ENCODE peak calls at places on chromosomes 1 and 21, in ten cellular contexts. U is upper lobe of left lung, Z is esophagus muscularis mucosa, C is stomach, T is SK-N-SH, D is tibial nerve, E is transverse colon, J is sigmoid colon, P is K562, Y is HepG2. G is an unnamed sample.
A peak's percentile ranks its signal among the peaks of the same experiment; 100 is the strongest.

GRCh38 chr1:53826367-53826766 is 11.7 kb downstream of the NDC1 start:
- DNase-seq in C (no peak), J (no peak), E (no peak), Y (no peak), D (no peak), Z (no peak), P (no peak), U (no peak), T (no peak), G (no peak)

GRCh38 chr1:218421531-218421930 is 76.4 kb downstream of the TGFB2 start:
- DNase-seq in C (no peak), J (no peak), P (no peak), U (no peak), Z (no peak), Y (no peak), T (no peak), D (no peak), E (no peak), G (no peak)

GRCh38 chr21:14120091-14120734 is 90.5 kb downstream of the LIPI start:
- DNase-seq in Y (peak; percentile 11), Z (no peak), U (peak; percentile 11), P (peak; percentile 43), D (peak; percentile 13), J (no peak), C (peak; percentile 53), T (peak; percentile 25), E (peak; percentile 57), G (no peak)

GRCh38 chr1:165073402-165074007 is 283.0 kb downstream of the LMX1A start:
- DNase-seq in T (peak; percentile 47), E (no peak), Z (no peak), U (no peak), D (no peak), J (no peak), Y (peak; percentile 43), C (no peak), P (peak; percentile 49), G (no peak)

GRCh38 chr1:40620586-40620985 is 44.9 kb downstream of the RIMS3 start:
- DNase-seq in E (no peak), Z (peak; percentile 57), P (no peak), Y (no peak), D (no peak), J (no peak), T (no peak), U (no peak), C (no peak), G (no peak)

GRCh38 chr1:153119491-153119971 is 6.2 kb upstream of the SPRR2F start:
- DNase-seq in T (no peak), U (no peak), C (peak; percentile 35), J (no peak), D (no peak), E (no peak), Z (no peak), P (peak; percentile 28), Y (no peak), G (no peak)

GRCh38 chr21:41596241-41596925 is 88.4 kb upstream of the TMPRSS2 start:
- DNase-seq in P (no peak), E (no peak), Z (no peak), Y (no peak), T (no peak), J (no peak), U (no peak), D (no peak), C (peak; percentile 24), G (peak; percentile 18)

GRCh38 chr1:205285391-205286101 is 36.0 kb downstream of the NUAK2 start:
- DNase-seq in D (no peak), J (no peak), C (no peak), U (no peak), T (no peak), E (peak; percentile 54), Z (no peak), P (no peak), Y (no peak), G (no peak)

GRCh38 chr1:116161877-116162390 is 50.7 kb downstream of the MAB21L3 start:
- DNase-seq in P (no peak), Z (peak; percentile 60), U (no peak), E (no peak), Y (no peak), C (no peak), J (no peak), D (no peak), T (no peak), G (no peak)

DNA sequence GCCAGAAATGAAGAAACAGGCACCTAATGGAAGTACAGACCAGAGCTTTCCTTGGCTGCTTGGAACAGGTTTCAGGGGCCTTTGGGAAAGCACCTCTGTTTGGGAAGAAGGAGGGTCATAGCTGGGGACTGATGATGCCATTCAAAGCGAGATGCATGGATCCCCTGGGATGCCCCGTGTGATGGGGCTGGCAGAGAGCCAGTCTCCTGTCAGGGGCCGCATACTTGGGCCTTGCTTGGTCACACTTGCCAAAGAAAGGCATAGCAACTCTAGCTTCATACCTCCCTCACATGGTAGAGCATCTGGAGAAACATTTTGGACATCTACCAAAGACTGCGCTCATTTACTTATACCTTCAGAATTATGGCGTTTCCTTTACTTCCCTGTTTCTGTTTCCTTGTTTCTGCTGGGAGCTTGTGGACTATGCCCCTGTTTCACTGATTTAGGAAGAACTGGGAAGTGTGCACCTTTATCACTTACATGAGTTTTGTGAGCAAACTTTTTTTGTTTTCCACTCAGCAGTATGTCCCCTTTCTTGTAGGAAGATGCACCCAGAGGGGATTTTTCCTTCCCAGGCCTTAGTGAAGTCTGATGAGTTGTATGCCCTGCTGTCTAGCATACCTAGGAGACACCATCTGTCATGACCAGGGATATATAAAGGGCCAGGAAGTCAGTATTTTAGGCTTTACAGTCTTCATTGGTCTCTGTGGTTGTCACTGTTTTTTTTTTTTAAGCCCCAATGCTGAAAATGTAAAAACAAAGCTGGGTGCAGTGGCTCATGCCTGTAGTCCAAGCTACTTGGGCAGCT is 19.8 kb upstream of the ST3GAL3 start:
- DNase-seq in P (no peak), U (no peak), T (no peak), J (no peak), D (no peak), Y (no peak), C (no peak), Z (no peak), E (peak; percentile 15), G (no peak)
- H3K36me3 ChIP-seq in P (peaks cover 90% of the 10 kb centered on the region), U (peaks cover 76% of the 10 kb centered on the region), T (peaks cover 82% of the 10 kb centered on the region), J (peaks cover 76% of the 10 kb centered on the region), D (peaks cover 59% of the 10 kb centered on the region), Y (peaks cover 67% of the 10 kb centered on the region), C (peaks cover 98% of the 10 kb centered on the region), Z (peaks cover 100% of the 10 kb centered on the region), E (peaks cover 88% of the 10 kb centered on the region), G (peaks cover 100% of the 10 kb centered on the region)

DNA sequence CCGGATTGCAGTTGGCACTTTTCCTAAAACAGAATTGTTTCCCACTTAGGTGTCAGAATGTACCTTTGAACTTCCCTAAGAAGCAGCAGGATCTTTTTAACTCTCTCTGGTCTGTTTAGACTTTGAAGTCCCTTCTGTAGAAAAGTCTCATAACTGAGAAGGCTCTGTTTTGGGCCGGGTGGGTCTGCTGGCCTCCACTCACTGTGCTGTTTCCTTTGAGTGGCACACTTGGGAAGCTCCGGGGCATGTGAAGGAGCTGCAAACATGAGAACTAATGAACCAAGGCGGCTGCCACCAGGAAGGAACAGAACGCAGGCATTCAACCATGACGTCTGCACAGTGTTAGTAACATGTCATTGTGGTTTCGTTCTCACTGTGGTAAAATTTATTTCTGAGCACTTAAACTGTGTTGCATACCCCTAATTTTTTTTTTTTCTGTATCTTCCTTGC is 19.5 kb upstream of the NCMAP start:
- DNase-seq in C (peak; percentile 51), P (no peak), T (peak; percentile 23), U (no peak), Z (no peak), J (no peak), Y (peak; percentile 35), E (peak; percentile 75), D (no peak), G (no peak)
- TF ChIP-seq EP300 in C (no peak), P (no peak), T (no peak), U (no peak), Z (no peak), J (no peak), Y (no peak), E (no peak), D (no peak), G (no peak)

DNA sequence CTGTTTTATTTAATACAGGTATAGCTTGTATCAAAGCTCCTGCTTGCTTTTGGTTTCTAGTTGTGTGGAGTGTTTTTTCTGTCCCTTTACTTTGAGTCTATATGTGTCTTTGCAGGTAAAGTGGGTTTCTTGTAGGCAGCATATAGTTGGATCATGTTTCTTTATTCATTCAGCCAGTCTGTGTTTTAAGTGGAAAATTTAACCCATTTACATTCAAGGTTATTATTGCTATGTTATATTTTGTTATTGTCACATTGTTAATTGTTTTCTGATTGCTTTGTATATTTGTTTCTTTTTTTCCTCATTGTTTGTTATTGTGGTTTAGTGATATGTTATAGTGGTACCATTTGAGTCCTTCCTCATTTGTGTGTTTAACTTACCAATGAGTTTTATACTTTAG is 26.7 kb downstream of the CLDN19 start:
- DNase-seq in E (no peak), T (no peak), D (no peak), P (no peak), Y (no peak), J (no peak), U (no peak), C (no peak), Z (no peak), G (no peak)
- H3K36me3 ChIP-seq in E (peaks cover 19% of the 10 kb centered on the region), T (peaks cover 4% of the 10 kb centered on the region), D (no peaks in the 10 kb centered on the region), P (peaks cover 53% of the 10 kb centered on the region), Y (peaks cover 1% of the 10 kb centered on the region), J (peaks cover 4% of the 10 kb centered on the region), U (no peaks in the 10 kb centered on the region), C (no peaks in the 10 kb centered on the region), Z (peaks cover 42% of the 10 kb centered on the region), G (peaks cover 13% of the 10 kb centered on the region)

GRCh38 chr1:155061381-155062150 is 2.0 kb upstream of the EFNA4 start:
- DNase-seq in Z (peak; percentile 97), D (peak; percentile 96), E (peak; percentile 95), Y (peak; percentile 75), T (peak; percentile 88), C (peak; percentile 91), P (peak; percentile 88), J (peak; percentile 90), U (peak; percentile 82), G (peak; percentile 91)
- TF ChIP-seq EP300 in Z (no peak), D (no peak), E (no peak), Y (no peak), T (no peak), C (no peak), P (no peak), J (no peak), U (no peak), G (no peak)

DNA sequence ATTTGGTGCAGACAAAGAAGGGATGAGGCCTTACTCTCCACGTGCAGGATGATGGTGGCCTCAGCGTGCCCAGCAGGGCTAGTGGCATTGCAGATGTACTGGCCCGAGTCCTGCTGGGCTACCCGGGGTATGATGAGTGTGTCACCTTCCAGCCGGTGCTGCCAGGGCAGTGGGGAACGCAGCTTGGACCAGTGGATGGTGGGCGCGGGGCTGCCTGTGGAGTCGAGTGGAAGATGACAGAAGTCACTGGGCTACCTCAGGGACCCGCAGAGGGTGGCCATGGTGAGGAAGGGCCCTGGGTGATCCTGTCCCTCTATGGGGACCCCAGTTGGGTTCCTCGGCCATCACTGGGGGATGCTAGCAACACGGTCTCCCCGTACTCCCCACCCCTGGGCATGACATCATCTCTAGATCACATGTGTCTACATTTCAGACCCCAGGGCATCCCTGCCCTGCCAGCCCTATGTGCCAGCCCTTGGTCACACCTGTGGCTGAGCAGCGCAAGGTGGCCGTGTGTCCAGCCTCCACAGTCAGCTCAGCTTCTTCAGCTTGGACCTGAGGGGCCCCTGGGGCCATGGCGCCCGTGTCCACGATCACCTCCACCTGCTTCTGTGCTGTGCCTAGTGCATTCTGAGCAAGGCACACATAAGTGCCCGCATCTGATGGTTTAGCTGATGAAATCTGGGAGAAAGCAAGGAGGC is 27.4 kb downstream of the LDLRAD2 start:
- DNase-seq in Y (no peak), E (no peak), P (no peak), T (no peak), Z (no peak), J (no peak), D (no peak), C (no peak), U (peak; percentile 66), G (no peak)
- H3K36me3 ChIP-seq in Y (peaks cover 22% of the 10 kb centered on the region), E (peaks cover 37% of the 10 kb centered on the region), P (peaks cover 89% of the 10 kb centered on the region), T (peaks cover 35% of the 10 kb centered on the region), Z (peaks cover 100% of the 10 kb centered on the region), J (peaks cover 97% of the 10 kb centered on the region), D (peaks cover 38% of the 10 kb centered on the region), C (peaks cover 96% of the 10 kb centered on the region), U (peaks cover 21% of the 10 kb centered on the region), G (peaks cover 98% of the 10 kb centered on the region)